ENCODE peak calls at places on chromosomes 16 and 17, in ten cellular contexts. One of them, this sample, is unnamed.

GRCh38 chr17:82783498-82783897 is 31.6 kb downstream of the TBCD start:
- DNase-seq in HS-5: no peak
- DNase-seq in Caco-2: no peak
- DNase-seq in EL: no peak
- DNase-seq in GM19239: no peak
- DNase-seq in NCI-H774: no peak
- DNase-seq in C1 segment of cervical spinal cord: no peak
- DNase-seq in left cardiac atrium: peak
- DNase-seq in left lung: no peak
- DNase-seq in NCI-H1436: no peak
- DNase-seq in this sample: no peak

GRCh38 chr17:43995150-43995471 is 9.3 kb upstream of the NAGS start:
- DNase-seq in HS-5: no peak
- DNase-seq in NCI-H774: no peak
- DNase-seq in left cardiac atrium: no peak
- DNase-seq in GM19239: no peak
- DNase-seq in NCI-H1436: no peak
- DNase-seq in C1 segment of cervical spinal cord: no peak
- DNase-seq in EL: no peak
- DNase-seq in left lung: no peak
- DNase-seq in Caco-2: no peak
- DNase-seq in this sample: no peak

GRCh38 chr17:80441133-80441578 is 26.2 kb downstream of the ENDOV start:
- DNase-seq in EL: peak
- DNase-seq in left cardiac atrium: peak
- DNase-seq in C1 segment of cervical spinal cord: no peak
- DNase-seq in NCI-H1436: peak
- DNase-seq in NCI-H774: no peak
- DNase-seq in GM19239: peak
- DNase-seq in HS-5: no peak
- DNase-seq in Caco-2: peak
- DNase-seq in left lung: no peak
- DNase-seq in this sample: peak

GRCh38 chr17:46769531-46770438 is 48.7 kb downstream of the WNT3 start:
- DNase-seq in NCI-H1436: no peak
- DNase-seq in left lung: no peak
- DNase-seq in GM19239: no peak
- DNase-seq in HS-5: no peak
- DNase-seq in C1 segment of cervical spinal cord: no peak
- DNase-seq in Caco-2: no peak
- DNase-seq in left cardiac atrium: no peak
- DNase-seq in NCI-H774: no peak
- DNase-seq in EL: peak
- DNase-seq in this sample: peak

GRCh38 chr16:73713817-73714495 is 582.7 kb upstream of the PSMD7 start:
- DNase-seq in left lung: no peak
- DNase-seq in Caco-2: peak
- DNase-seq in GM19239: no peak
- DNase-seq in EL: peak
- DNase-seq in left cardiac atrium: no peak
- DNase-seq in NCI-H1436: no peak
- DNase-seq in NCI-H774: no peak
- DNase-seq in C1 segment of cervical spinal cord: peak
- DNase-seq in HS-5: no peak
- DNase-seq in this sample: no peak

GRCh38 chr16:84397090-84397489 is 28.8 kb downstream of the ATP2C2 start:
- DNase-seq in HS-5: no peak
- DNase-seq in NCI-H1436: no peak
- DNase-seq in Caco-2: peak
- DNase-seq in EL: no peak
- DNase-seq in left cardiac atrium: no peak
- DNase-seq in NCI-H774: no peak
- DNase-seq in C1 segment of cervical spinal cord: no peak
- DNase-seq in GM19239: no peak
- DNase-seq in left lung: no peak
- DNase-seq in this sample: no peak

GRCh38 chr17:350706-351435 is 1.7 kb downstream of the RPH3AL start:
- DNase-seq in NCI-H1436: no peak
- DNase-seq in NCI-H774: no peak
- DNase-seq in GM19239: no peak
- DNase-seq in C1 segment of cervical spinal cord: peak
- DNase-seq in Caco-2: peak
- DNase-seq in HS-5: no peak
- DNase-seq in left lung: peak
- DNase-seq in left cardiac atrium: peak
- DNase-seq in EL: peak
- DNase-seq in this sample: no peak

GRCh38 chr16:54630284-54630967 is 300.2 kb upstream of the IRX5 start:
- DNase-seq in C1 segment of cervical spinal cord: no peak
- DNase-seq in NCI-H774: no peak
- DNase-seq in HS-5: peak
- DNase-seq in NCI-H1436: no peak
- DNase-seq in left cardiac atrium: no peak
- DNase-seq in left lung: no peak
- DNase-seq in GM19239: no peak
- DNase-seq in EL: peak
- DNase-seq in Caco-2: no peak
- DNase-seq in this sample: no peak

GRCh38 chr16:31221357-31222160 is 4.6 kb upstream of the PYDC1 start:
- DNase-seq in Caco-2: no peak
- DNase-seq in EL: no peak
- DNase-seq in GM19239: no peak
- DNase-seq in NCI-H1436: no peak
- DNase-seq in left lung: no peak
- DNase-seq in HS-5: no peak
- DNase-seq in C1 segment of cervical spinal cord: no peak
- DNase-seq in left cardiac atrium: no peak
- DNase-seq in NCI-H774: no peak
- DNase-seq in this sample: no peak

GRCh38 chr17:76433693-76434092 is 19.3 kb downstream of the UBE2O start:
- DNase-seq in left lung: no peak
- DNase-seq in C1 segment of cervical spinal cord: no peak
- DNase-seq in EL: no peak
- DNase-seq in NCI-H774: no peak
- DNase-seq in left cardiac atrium: no peak
- DNase-seq in NCI-H1436: no peak
- DNase-seq in Caco-2: no peak
- DNase-seq in GM19239: no peak
- DNase-seq in HS-5: no peak
- DNase-seq in this sample: no peak

GRCh38 chr16:30377050-30377811 is 2.6 kb downstream of the MYL11 start:
- DNase-seq in NCI-H1436: no peak
- DNase-seq in GM19239: no peak
- DNase-seq in left cardiac atrium: no peak
- DNase-seq in C1 segment of cervical spinal cord: peak
- DNase-seq in Caco-2: no peak
- DNase-seq in HS-5: no peak
- DNase-seq in EL: no peak
- DNase-seq in left lung: no peak
- DNase-seq in NCI-H774: no peak
- DNase-seq in this sample: no peak

GRCh38 chr17:62653002-62653830 is 25.7 kb downstream of the MRC2 start:
- DNase-seq in NCI-H1436: peak
- DNase-seq in C1 segment of cervical spinal cord: peak
- DNase-seq in GM19239: peak
- DNase-seq in HS-5: no peak
- DNase-seq in EL: peak
- DNase-seq in left cardiac atrium: peak
- DNase-seq in left lung: peak
- DNase-seq in NCI-H774: peak
- DNase-seq in Caco-2: peak
- DNase-seq in this sample: peak

GRCh38 chr16:84214451-84215066 is 23.6 kb downstream of the ADAD2 start:
- DNase-seq in left lung: no peak
- DNase-seq in left cardiac atrium: no peak
- DNase-seq in NCI-H1436: no peak
- DNase-seq in Caco-2: no peak
- DNase-seq in GM19239: no peak
- DNase-seq in EL: no peak
- DNase-seq in NCI-H774: no peak
- DNase-seq in HS-5: no peak
- DNase-seq in C1 segment of cervical spinal cord: no peak
- DNase-seq in this sample: no peak

GRCh38 chr16:19948186-19949104 is 63.8 kb upstream of the GPRC5B start:
- DNase-seq in HS-5: no peak
- DNase-seq in left lung: no peak
- DNase-seq in C1 segment of cervical spinal cord: no peak
- DNase-seq in Caco-2: peak
- DNase-seq in NCI-H774: no peak
- DNase-seq in GM19239: no peak
- DNase-seq in NCI-H1436: no peak
- DNase-seq in EL: no peak
- DNase-seq in left cardiac atrium: no peak
- DNase-seq in this sample: no peak

GRCh38 chr16:52545157-52545543 is 1.8 kb downstream of the TOX3 start:
- DNase-seq in NCI-H1436: no peak
- DNase-seq in Caco-2: no peak
- DNase-seq in left cardiac atrium: no peak
- DNase-seq in NCI-H774: no peak
- DNase-seq in C1 segment of cervical spinal cord: no peak
- DNase-seq in left lung: no peak
- DNase-seq in EL: no peak
- DNase-seq in GM19239: no peak
- DNase-seq in HS-5: no peak
- DNase-seq in this sample: no peak

GRCh38 chr17:8079291-8080207 is 8.0 kb downstream of the ALOX12B start:
- DNase-seq in left lung: peak
- DNase-seq in HS-5: no peak
- DNase-seq in C1 segment of cervical spinal cord: peak
- DNase-seq in NCI-H1436: peak
- DNase-seq in Caco-2: peak
- DNase-seq in EL: peak
- DNase-seq in NCI-H774: peak
- DNase-seq in left cardiac atrium: peak
- DNase-seq in GM19239: peak
- DNase-seq in this sample: peak

GRCh38 chr17:67707442-67707841 is 10.3 kb upstream of the NOL11 start:
- DNase-seq in left lung: no peak
- DNase-seq in EL: no peak
- DNase-seq in HS-5: no peak
- DNase-seq in NCI-H1436: no peak
- DNase-seq in GM19239: no peak
- DNase-seq in Caco-2: no peak
- DNase-seq in left cardiac atrium: no peak
- DNase-seq in C1 segment of cervical spinal cord: no peak
- DNase-seq in NCI-H774: peak
- DNase-seq in this sample: no peak

GRCh38 chr17:948284-948852 is 31.2 kb downstream of the NXN start:
- DNase-seq in HS-5: no peak
- DNase-seq in NCI-H774: no peak
- DNase-seq in Caco-2: no peak
- DNase-seq in C1 segment of cervical spinal cord: no peak
- DNase-seq in EL: peak
- DNase-seq in NCI-H1436: peak
- DNase-seq in GM19239: no peak
- DNase-seq in left lung: no peak
- DNase-seq in left cardiac atrium: no peak
- DNase-seq in this sample: peak

GRCh38 chr17:72725432-72726068 is 366.9 kb downstream of the SLC39A11 start:
- DNase-seq in NCI-H774: peak
- DNase-seq in Caco-2: peak
- DNase-seq in EL: peak
- DNase-seq in left lung: peak
- DNase-seq in C1 segment of cervical spinal cord: peak
- DNase-seq in HS-5: no peak
- DNase-seq in GM19239: peak
- DNase-seq in NCI-H1436: peak
- DNase-seq in left cardiac atrium: peak
- DNase-seq in this sample: peak

GRCh38 chr16:76910931-76911330 is 280.1 kb upstream of the MON1B start:
- DNase-seq in Caco-2: no peak
- DNase-seq in left cardiac atrium: no peak
- DNase-seq in NCI-H1436: no peak
- DNase-seq in HS-5: peak
- DNase-seq in NCI-H774: no peak
- DNase-seq in left lung: no peak
- DNase-seq in GM19239: no peak
- DNase-seq in C1 segment of cervical spinal cord: no peak
- DNase-seq in EL: no peak
- DNase-seq in this sample: no peak

GRCh38 chr17:73588291-73589095 is 55.8 kb downstream of the SDK2 start:
- DNase-seq in NCI-H1436: peak
- DNase-seq in left lung: no peak
- DNase-seq in NCI-H774: no peak
- DNase-seq in GM19239: no peak
- DNase-seq in HS-5: no peak
- DNase-seq in left cardiac atrium: no peak
- DNase-seq in Caco-2: no peak
- DNase-seq in EL: no peak
- DNase-seq in C1 segment of cervical spinal cord: no peak
- DNase-seq in this sample: no peak

GRCh38 chr17:55770220-55770870 is 19.5 kb downstream of the PCTP start:
- DNase-seq in Caco-2: peak
- DNase-seq in NCI-H1436: peak
- DNase-seq in EL: peak
- DNase-seq in GM19239: peak
- DNase-seq in left cardiac atrium: no peak
- DNase-seq in NCI-H774: peak
- DNase-seq in C1 segment of cervical spinal cord: no peak
- DNase-seq in left lung: no peak
- DNase-seq in HS-5: peak
- DNase-seq in this sample: no peak

GRCh38 chr16:70553175-70553574 is 29.6 kb downstream of the SF3B3 start:
- DNase-seq in NCI-H774: no peak
- DNase-seq in NCI-H1436: no peak
- DNase-seq in left cardiac atrium: no peak
- DNase-seq in GM19239: no peak
- DNase-seq in HS-5: no peak
- DNase-seq in C1 segment of cervical spinal cord: no peak
- DNase-seq in left lung: no peak
- DNase-seq in EL: peak
- DNase-seq in Caco-2: no peak
- DNase-seq in this sample: no peak

GRCh38 chr16:8887952-8888560 is 5.9 kb downstream of the LITAFD start:
- DNase-seq in NCI-H774: no peak
- DNase-seq in GM19239: no peak
- DNase-seq in Caco-2: no peak
- DNase-seq in C1 segment of cervical spinal cord: peak
- DNase-seq in HS-5: no peak
- DNase-seq in left cardiac atrium: peak
- DNase-seq in NCI-H1436: no peak
- DNase-seq in left lung: no peak
- DNase-seq in EL: peak
- DNase-seq in this sample: no peak

GRCh38 chr16:80599466-80599865 is 58.7 kb downstream of the DYNLRB2 start:
- DNase-seq in HS-5: peak
- DNase-seq in NCI-H774: no peak
- DNase-seq in left cardiac atrium: no peak
- DNase-seq in NCI-H1436: no peak
- DNase-seq in Caco-2: no peak
- DNase-seq in GM19239: no peak
- DNase-seq in EL: peak
- DNase-seq in left lung: no peak
- DNase-seq in C1 segment of cervical spinal cord: no peak
- DNase-seq in this sample: no peak

GRCh38 chr17:44780845-44781480 is 22.2 kb downstream of the ADAM11 start:
- DNase-seq in left cardiac atrium: peak
- DNase-seq in Caco-2: no peak
- DNase-seq in EL: no peak
- DNase-seq in HS-5: no peak
- DNase-seq in C1 segment of cervical spinal cord: no peak
- DNase-seq in NCI-H774: no peak
- DNase-seq in GM19239: no peak
- DNase-seq in NCI-H1436: no peak
- DNase-seq in left lung: no peak
- DNase-seq in this sample: no peak

This sample was measured in ecto neural progenitor cell.